ENCODE peak calls at places on chromosomes 2 and 18, in six cellular contexts. Q, M, G, J, I and W are unnamed samples.

GRCh38 chr2:150425121-150425559 is 62.3 kb downstream of the RND3 start:
- DNase-seq in Q (no peak), M (no peak), G (no peak), J (no peak), I (no peak), W (no peak)

GRCh38 chr2:134089454-134089853 is 164.4 kb upstream of the MGAT5 start:
- DNase-seq in Q (peak), M (no peak), G (no peak), J (no peak), I (no peak), W (no peak)

GRCh38 chr2:160220545-160221009 is 20.5 kb upstream of the ITGB6 start:
- DNase-seq in Q (no peak), M (no peak), G (peak), J (peak), I (no peak), W (no peak)

GRCh38 chr2:74130211-74130995 is 17.3 kb downstream of the BOLA3 start:
- DNase-seq in Q (no peak), M (no peak), G (no peak), J (no peak), I (peak), W (no peak)

GRCh38 chr2:56168163-56168562 is 15.6 kb upstream of the CCDC85A start:
- DNase-seq in Q (peak), M (no peak), G (no peak), J (no peak), I (no peak), W (no peak)

GRCh38 chr18:7720395-7720794 is 153.3 kb downstream of the PTPRM start:
- DNase-seq in Q (no peak), M (no peak), G (no peak), J (no peak), I (no peak), W (no peak)

GRCh38 chr2:239589270-239589825 is 188.5 kb upstream of the HDAC4 start:
- DNase-seq in Q (no peak), M (no peak), G (no peak), J (no peak), I (no peak), W (no peak)

GRCh38 chr2:193584001-193584400 is 1389.3 kb upstream of the TMEFF2 start:
- DNase-seq in Q (no peak), M (no peak), G (no peak), J (no peak), I (no peak), W (no peak)